ENCODE peak calls at places on chromosomes 12 and 14, in ten cellular contexts. One of them, this sample, is unnamed.

GRCh38 chr12:124901003-124901402 is 13.4 kb downstream of the UBC start:
- DNase-seq in mesenteric fat pad: no peak
- DNase-seq in T-helper 17 cell: no peak
- DNase-seq in cardiac muscle cell: no peak
- DNase-seq in NCI-H1092 treated with DMSO at 0.1 percent for 48 hours: no peak
- DNase-seq in thyroid gland: peak
- DNase-seq in C1 segment of cervical spinal cord: no peak
- DNase-seq in NK-92 treated with Interleukin-12 subunit alpha and Interleukin-12 subunit beta, amount 100 ng/mL, for 24 hours: no peak
- DNase-seq in EL: no peak
- DNase-seq in BE2C: no peak
- DNase-seq in this sample: no peak

GRCh38 chr12:50050410-50051280 is 6.8 kb upstream of the ASIC1 start:
- DNase-seq in mesenteric fat pad: no peak
- DNase-seq in T-helper 17 cell: no peak
- DNase-seq in cardiac muscle cell: peak
- DNase-seq in NCI-H1092 treated with DMSO at 0.1 percent for 48 hours: no peak
- DNase-seq in thyroid gland: peak
- DNase-seq in C1 segment of cervical spinal cord: no peak
- DNase-seq in NK-92 treated with Interleukin-12 subunit alpha and Interleukin-12 subunit beta, amount 100 ng/mL, for 24 hours: no peak
- DNase-seq in EL: no peak
- DNase-seq in BE2C: peak
- DNase-seq in this sample: peak

GRCh38 chr14:62711351-62712023 is 333.8 kb downstream of the KCNH5 start:
- DNase-seq in mesenteric fat pad: no peak
- DNase-seq in T-helper 17 cell: no peak
- DNase-seq in cardiac muscle cell: no peak
- DNase-seq in NCI-H1092 treated with DMSO at 0.1 percent for 48 hours: peak
- DNase-seq in thyroid gland: no peak
- DNase-seq in C1 segment of cervical spinal cord: no peak
- DNase-seq in NK-92 treated with Interleukin-12 subunit alpha and Interleukin-12 subunit beta, amount 100 ng/mL, for 24 hours: no peak
- DNase-seq in EL: no peak
- DNase-seq in BE2C: no peak
- DNase-seq in this sample: no peak

GRCh38 chr12:65879878-65880277 is 55.6 kb downstream of the HMGA2 start:
- DNase-seq in mesenteric fat pad: no peak
- DNase-seq in T-helper 17 cell: no peak
- DNase-seq in cardiac muscle cell: no peak
- DNase-seq in NCI-H1092 treated with DMSO at 0.1 percent for 48 hours: no peak
- DNase-seq in thyroid gland: no peak
- DNase-seq in C1 segment of cervical spinal cord: no peak
- DNase-seq in NK-92 treated with Interleukin-12 subunit alpha and Interleukin-12 subunit beta, amount 100 ng/mL, for 24 hours: no peak
- DNase-seq in EL: peak
- DNase-seq in BE2C: no peak
- DNase-seq in this sample: no peak

GRCh38 chr12:122851820-122852219 is 16.6 kb downstream of the HIP1R start:
- DNase-seq in mesenteric fat pad: no peak
- DNase-seq in T-helper 17 cell: no peak
- DNase-seq in cardiac muscle cell: no peak
- DNase-seq in NCI-H1092 treated with DMSO at 0.1 percent for 48 hours: no peak
- DNase-seq in thyroid gland: peak
- DNase-seq in C1 segment of cervical spinal cord: no peak
- DNase-seq in NK-92 treated with Interleukin-12 subunit alpha and Interleukin-12 subunit beta, amount 100 ng/mL, for 24 hours: no peak
- DNase-seq in EL: peak
- DNase-seq in BE2C: no peak
- DNase-seq in this sample: peak

GRCh38 chr12:116954700-116955381 is 44.1 kb downstream of the FBXW8 start:
- DNase-seq in mesenteric fat pad: no peak
- DNase-seq in T-helper 17 cell: no peak
- DNase-seq in cardiac muscle cell: peak
- DNase-seq in NCI-H1092 treated with DMSO at 0.1 percent for 48 hours: peak
- DNase-seq in thyroid gland: peak
- DNase-seq in C1 segment of cervical spinal cord: no peak
- DNase-seq in NK-92 treated with Interleukin-12 subunit alpha and Interleukin-12 subunit beta, amount 100 ng/mL, for 24 hours: no peak
- DNase-seq in EL: no peak
- DNase-seq in BE2C: no peak
- DNase-seq in this sample: no peak

GRCh38 chr12:53938276-53939140 is at the start of gene HOXC13:
- DNase-seq in mesenteric fat pad: no peak
- DNase-seq in T-helper 17 cell: no peak
- DNase-seq in cardiac muscle cell: peak
- DNase-seq in NCI-H1092 treated with DMSO at 0.1 percent for 48 hours: peak
- DNase-seq in thyroid gland: peak
- DNase-seq in C1 segment of cervical spinal cord: peak
- DNase-seq in NK-92 treated with Interleukin-12 subunit alpha and Interleukin-12 subunit beta, amount 100 ng/mL, for 24 hours: no peak
- DNase-seq in EL: peak
- DNase-seq in BE2C: peak
- DNase-seq in this sample: no peak

GRCh38 chr14:58732387-58732786 is 94.6 kb downstream of the DACT1 start:
- DNase-seq in mesenteric fat pad: no peak
- DNase-seq in T-helper 17 cell: no peak
- DNase-seq in cardiac muscle cell: no peak
- DNase-seq in NCI-H1092 treated with DMSO at 0.1 percent for 48 hours: no peak
- DNase-seq in thyroid gland: no peak
- DNase-seq in C1 segment of cervical spinal cord: no peak
- DNase-seq in NK-92 treated with Interleukin-12 subunit alpha and Interleukin-12 subunit beta, amount 100 ng/mL, for 24 hours: no peak
- DNase-seq in EL: no peak
- DNase-seq in BE2C: no peak
- DNase-seq in this sample: no peak

GRCh38 chr12:32568241-32568640 is 110.9 kb upstream of the DNM1L start:
- DNase-seq in mesenteric fat pad: no peak
- DNase-seq in T-helper 17 cell: no peak
- DNase-seq in cardiac muscle cell: no peak
- DNase-seq in NCI-H1092 treated with DMSO at 0.1 percent for 48 hours: no peak
- DNase-seq in thyroid gland: no peak
- DNase-seq in C1 segment of cervical spinal cord: no peak
- DNase-seq in NK-92 treated with Interleukin-12 subunit alpha and Interleukin-12 subunit beta, amount 100 ng/mL, for 24 hours: no peak
- DNase-seq in EL: peak
- DNase-seq in BE2C: no peak
- DNase-seq in this sample: no peak

GRCh38 chr12:92058664-92059063 is 87.0 kb downstream of the BTG1 start:
- DNase-seq in mesenteric fat pad: no peak
- DNase-seq in T-helper 17 cell: no peak
- DNase-seq in cardiac muscle cell: no peak
- DNase-seq in NCI-H1092 treated with DMSO at 0.1 percent for 48 hours: no peak
- DNase-seq in thyroid gland: no peak
- DNase-seq in C1 segment of cervical spinal cord: no peak
- DNase-seq in NK-92 treated with Interleukin-12 subunit alpha and Interleukin-12 subunit beta, amount 100 ng/mL, for 24 hours: no peak
- DNase-seq in EL: no peak
- DNase-seq in BE2C: no peak
- DNase-seq in this sample: no peak

GRCh38 chr12:107126688-107127481 is 33.5 kb upstream of the CRY1 start:
- DNase-seq in mesenteric fat pad: no peak
- DNase-seq in T-helper 17 cell: no peak
- DNase-seq in cardiac muscle cell: no peak
- DNase-seq in NCI-H1092 treated with DMSO at 0.1 percent for 48 hours: peak
- DNase-seq in thyroid gland: no peak
- DNase-seq in C1 segment of cervical spinal cord: no peak
- DNase-seq in NK-92 treated with Interleukin-12 subunit alpha and Interleukin-12 subunit beta, amount 100 ng/mL, for 24 hours: no peak
- DNase-seq in EL: no peak
- DNase-seq in BE2C: peak
- DNase-seq in this sample: no peak

GRCh38 chr12:86801439-86801838 is 545.2 kb upstream of the MGAT4C start:
- DNase-seq in mesenteric fat pad: no peak
- DNase-seq in T-helper 17 cell: no peak
- DNase-seq in cardiac muscle cell: no peak
- DNase-seq in NCI-H1092 treated with DMSO at 0.1 percent for 48 hours: no peak
- DNase-seq in thyroid gland: no peak
- DNase-seq in C1 segment of cervical spinal cord: no peak
- DNase-seq in NK-92 treated with Interleukin-12 subunit alpha and Interleukin-12 subunit beta, amount 100 ng/mL, for 24 hours: no peak
- DNase-seq in EL: no peak
- DNase-seq in BE2C: no peak
- DNase-seq in this sample: no peak

GRCh38 chr12:93624595-93625294 is 52.3 kb downstream of the SOCS2 start:
- DNase-seq in mesenteric fat pad: no peak
- DNase-seq in T-helper 17 cell: no peak
- DNase-seq in cardiac muscle cell: no peak
- DNase-seq in NCI-H1092 treated with DMSO at 0.1 percent for 48 hours: no peak
- DNase-seq in thyroid gland: no peak
- DNase-seq in C1 segment of cervical spinal cord: no peak
- DNase-seq in NK-92 treated with Interleukin-12 subunit alpha and Interleukin-12 subunit beta, amount 100 ng/mL, for 24 hours: no peak
- DNase-seq in EL: peak
- DNase-seq in BE2C: no peak
- DNase-seq in this sample: no peak

GRCh38 chr14:101855958-101856357 is 94.4 kb downstream of the PPP2R5C start:
- DNase-seq in mesenteric fat pad: no peak
- DNase-seq in T-helper 17 cell: no peak
- DNase-seq in cardiac muscle cell: peak
- DNase-seq in NCI-H1092 treated with DMSO at 0.1 percent for 48 hours: no peak
- DNase-seq in thyroid gland: no peak
- DNase-seq in C1 segment of cervical spinal cord: no peak
- DNase-seq in NK-92 treated with Interleukin-12 subunit alpha and Interleukin-12 subunit beta, amount 100 ng/mL, for 24 hours: no peak
- DNase-seq in EL: no peak
- DNase-seq in BE2C: no peak
- DNase-seq in this sample: no peak

GRCh38 chr12:94001691-94002090 is 146.7 kb upstream of the PLXNC1 start:
- DNase-seq in mesenteric fat pad: no peak
- DNase-seq in T-helper 17 cell: no peak
- DNase-seq in cardiac muscle cell: no peak
- DNase-seq in NCI-H1092 treated with DMSO at 0.1 percent for 48 hours: no peak
- DNase-seq in thyroid gland: no peak
- DNase-seq in C1 segment of cervical spinal cord: no peak
- DNase-seq in NK-92 treated with Interleukin-12 subunit alpha and Interleukin-12 subunit beta, amount 100 ng/mL, for 24 hours: no peak
- DNase-seq in EL: no peak
- DNase-seq in BE2C: no peak
- DNase-seq in this sample: no peak

GRCh38 chr14:88421286-88421685 is 35.8 kb downstream of the SPATA7 start:
- DNase-seq in mesenteric fat pad: no peak
- DNase-seq in T-helper 17 cell: no peak
- DNase-seq in cardiac muscle cell: no peak
- DNase-seq in NCI-H1092 treated with DMSO at 0.1 percent for 48 hours: no peak
- DNase-seq in thyroid gland: no peak
- DNase-seq in C1 segment of cervical spinal cord: no peak
- DNase-seq in NK-92 treated with Interleukin-12 subunit alpha and Interleukin-12 subunit beta, amount 100 ng/mL, for 24 hours: no peak
- DNase-seq in EL: peak
- DNase-seq in BE2C: no peak
- DNase-seq in this sample: no peak

GRCh38 chr12:116880817-116881324 is 370 bp downstream of the HRK start:
- DNase-seq in mesenteric fat pad: no peak
- DNase-seq in T-helper 17 cell: peak
- DNase-seq in cardiac muscle cell: peak
- DNase-seq in NCI-H1092 treated with DMSO at 0.1 percent for 48 hours: peak
- DNase-seq in thyroid gland: peak
- DNase-seq in C1 segment of cervical spinal cord: no peak
- DNase-seq in NK-92 treated with Interleukin-12 subunit alpha and Interleukin-12 subunit beta, amount 100 ng/mL, for 24 hours: no peak
- DNase-seq in EL: peak
- DNase-seq in BE2C: peak
- DNase-seq in this sample: no peak

GRCh38 chr12:60805340-60805739 is 1209.5 kb downstream of the SLC16A7 start:
- DNase-seq in mesenteric fat pad: no peak
- DNase-seq in T-helper 17 cell: no peak
- DNase-seq in cardiac muscle cell: peak
- DNase-seq in NCI-H1092 treated with DMSO at 0.1 percent for 48 hours: no peak
- DNase-seq in thyroid gland: peak
- DNase-seq in C1 segment of cervical spinal cord: no peak
- DNase-seq in NK-92 treated with Interleukin-12 subunit alpha and Interleukin-12 subunit beta, amount 100 ng/mL, for 24 hours: no peak
- DNase-seq in EL: no peak
- DNase-seq in BE2C: no peak
- DNase-seq in this sample: no peak

GRCh38 chr14:56423591-56423991 is 156.0 kb upstream of the TMEM260 start:
- DNase-seq in mesenteric fat pad: no peak
- DNase-seq in T-helper 17 cell: no peak
- DNase-seq in cardiac muscle cell: no peak
- DNase-seq in NCI-H1092 treated with DMSO at 0.1 percent for 48 hours: no peak
- DNase-seq in thyroid gland: no peak
- DNase-seq in C1 segment of cervical spinal cord: no peak
- DNase-seq in NK-92 treated with Interleukin-12 subunit alpha and Interleukin-12 subunit beta, amount 100 ng/mL, for 24 hours: no peak
- DNase-seq in EL: no peak
- DNase-seq in BE2C: no peak
- DNase-seq in this sample: no peak

GRCh38 chr14:76376001-76376404 is at the start of gene ESRRB:
- DNase-seq in mesenteric fat pad: no peak
- DNase-seq in T-helper 17 cell: no peak
- DNase-seq in cardiac muscle cell: peak
- DNase-seq in NCI-H1092 treated with DMSO at 0.1 percent for 48 hours: no peak
- DNase-seq in thyroid gland: no peak
- DNase-seq in C1 segment of cervical spinal cord: no peak
- DNase-seq in NK-92 treated with Interleukin-12 subunit alpha and Interleukin-12 subunit beta, amount 100 ng/mL, for 24 hours: no peak
- DNase-seq in EL: no peak
- DNase-seq in BE2C: no peak
- DNase-seq in this sample: no peak

GRCh38 chr14:101187816-101188570 is 284.5 kb upstream of the RTL1 start:
- DNase-seq in mesenteric fat pad: peak
- DNase-seq in T-helper 17 cell: no peak
- DNase-seq in cardiac muscle cell: no peak
- DNase-seq in NCI-H1092 treated with DMSO at 0.1 percent for 48 hours: no peak
- DNase-seq in thyroid gland: peak
- DNase-seq in C1 segment of cervical spinal cord: no peak
- DNase-seq in NK-92 treated with Interleukin-12 subunit alpha and Interleukin-12 subunit beta, amount 100 ng/mL, for 24 hours: no peak
- DNase-seq in EL: no peak
- DNase-seq in BE2C: no peak
- DNase-seq in this sample: peak

GRCh38 chr12:90958995-90959394 is 4.0 kb upstream of the CCER1 start:
- DNase-seq in mesenteric fat pad: no peak
- DNase-seq in T-helper 17 cell: no peak
- DNase-seq in cardiac muscle cell: no peak
- DNase-seq in NCI-H1092 treated with DMSO at 0.1 percent for 48 hours: no peak
- DNase-seq in thyroid gland: no peak
- DNase-seq in C1 segment of cervical spinal cord: no peak
- DNase-seq in NK-92 treated with Interleukin-12 subunit alpha and Interleukin-12 subunit beta, amount 100 ng/mL, for 24 hours: no peak
- DNase-seq in EL: no peak
- DNase-seq in BE2C: no peak
- DNase-seq in this sample: no peak

GRCh38 chr12:87467893-87468292 is 561.3 kb downstream of the C12orf50 start:
- DNase-seq in mesenteric fat pad: no peak
- DNase-seq in T-helper 17 cell: no peak
- DNase-seq in cardiac muscle cell: no peak
- DNase-seq in NCI-H1092 treated with DMSO at 0.1 percent for 48 hours: no peak
- DNase-seq in thyroid gland: no peak
- DNase-seq in C1 segment of cervical spinal cord: no peak
- DNase-seq in NK-92 treated with Interleukin-12 subunit alpha and Interleukin-12 subunit beta, amount 100 ng/mL, for 24 hours: no peak
- DNase-seq in EL: no peak
- DNase-seq in BE2C: no peak
- DNase-seq in this sample: no peak

GRCh38 chr14:75198291-75198933 is 22.0 kb upstream of the TMED10 start:
- DNase-seq in mesenteric fat pad: no peak
- DNase-seq in T-helper 17 cell: no peak
- DNase-seq in cardiac muscle cell: no peak
- DNase-seq in NCI-H1092 treated with DMSO at 0.1 percent for 48 hours: peak
- DNase-seq in thyroid gland: peak
- DNase-seq in C1 segment of cervical spinal cord: no peak
- DNase-seq in NK-92 treated with Interleukin-12 subunit alpha and Interleukin-12 subunit beta, amount 100 ng/mL, for 24 hours: no peak
- DNase-seq in EL: no peak
- DNase-seq in BE2C: peak
- DNase-seq in this sample: no peak

GRCh38 chr14:68291820-68292219 is 472.2 kb downstream of the RAD51B start:
- DNase-seq in mesenteric fat pad: no peak
- DNase-seq in T-helper 17 cell: no peak
- DNase-seq in cardiac muscle cell: peak
- DNase-seq in NCI-H1092 treated with DMSO at 0.1 percent for 48 hours: peak
- DNase-seq in thyroid gland: peak
- DNase-seq in C1 segment of cervical spinal cord: no peak
- DNase-seq in NK-92 treated with Interleukin-12 subunit alpha and Interleukin-12 subunit beta, amount 100 ng/mL, for 24 hours: no peak
- DNase-seq in EL: no peak
- DNase-seq in BE2C: peak
- DNase-seq in this sample: no peak

GRCh38 chr14:56208520-56208919 is 90.3 kb downstream of the PELI2 start:
- DNase-seq in mesenteric fat pad: no peak
- DNase-seq in T-helper 17 cell: no peak
- DNase-seq in cardiac muscle cell: no peak
- DNase-seq in NCI-H1092 treated with DMSO at 0.1 percent for 48 hours: no peak
- DNase-seq in thyroid gland: no peak
- DNase-seq in C1 segment of cervical spinal cord: no peak
- DNase-seq in NK-92 treated with Interleukin-12 subunit alpha and Interleukin-12 subunit beta, amount 100 ng/mL, for 24 hours: no peak
- DNase-seq in EL: no peak
- DNase-seq in BE2C: no peak
- DNase-seq in this sample: no peak

GRCh38 chr14:55446833-55447232 is 6.4 kb upstream of the TBPL2 start:
- DNase-seq in mesenteric fat pad: no peak
- DNase-seq in T-helper 17 cell: no peak
- DNase-seq in cardiac muscle cell: peak
- DNase-seq in NCI-H1092 treated with DMSO at 0.1 percent for 48 hours: no peak
- DNase-seq in thyroid gland: peak
- DNase-seq in C1 segment of cervical spinal cord: no peak
- DNase-seq in NK-92 treated with Interleukin-12 subunit alpha and Interleukin-12 subunit beta, amount 100 ng/mL, for 24 hours: no peak
- DNase-seq in EL: peak
- DNase-seq in BE2C: no peak
- DNase-seq in this sample: no peak

GRCh38 chr14:101225729-101226152 is 322.2 kb upstream of the RTL1 start:
- DNase-seq in mesenteric fat pad: peak
- DNase-seq in T-helper 17 cell: no peak
- DNase-seq in cardiac muscle cell: no peak
- DNase-seq in NCI-H1092 treated with DMSO at 0.1 percent for 48 hours: peak
- DNase-seq in thyroid gland: no peak
- DNase-seq in C1 segment of cervical spinal cord: no peak
- DNase-seq in NK-92 treated with Interleukin-12 subunit alpha and Interleukin-12 subunit beta, amount 100 ng/mL, for 24 hours: no peak
- DNase-seq in EL: no peak
- DNase-seq in BE2C: no peak
- DNase-seq in this sample: no peak